ENCODE peak calls at places on chromosome 19, in eight cellular contexts. D, X, S, E, U, V, L and A are unnamed samples.

GRCh38 chr19:34556500-34556899 is 74.9 kb downstream of the WTIP start:
- DNase-seq in D (no peak), X (no peak), S (no peak), E (no peak), U (no peak), V (peak; percentile 65), L (no peak), A (peak; percentile 46)

GRCh38 chr19:13505164-13505695 is 1.0 kb downstream of the CACNA1A start:
- DNase-seq in D (no peak), X (no peak), S (no peak), E (no peak), U (no peak), V (no peak), L (no peak), A (no peak)

GRCh38 chr19:55212447-55212846 is 3.1 kb upstream of the PTPRH start:
- DNase-seq in D (no peak), X (no peak), S (no peak), E (no peak), U (no peak), V (no peak), L (no peak), A (no peak)

GRCh38 chr19:46998445-46999142 is 21.0 kb upstream of the NPAS1 start:
- DNase-seq in D (no peak), X (no peak), S (no peak), E (no peak), U (no peak), V (no peak), L (no peak), A (no peak)

GRCh38 chr19:13022859-13023636 is 27.8 kb downstream of the NFIX start:
- DNase-seq in D (peak; percentile 95), X (peak; percentile 95), S (peak; percentile 95), E (peak; percentile 87), U (peak; percentile 91), V (peak; percentile 77), L (peak; percentile 67), A (no peak)

GRCh38 chr19:13847033-13847899 is 29.7 kb upstream of the NANOS3 start:
- DNase-seq in D (peak; percentile 95), X (peak; percentile 98), S (peak; percentile 91), E (peak; percentile 97), U (peak; percentile 94), V (peak; percentile 97), L (peak; percentile 85), A (peak; percentile 94)

GRCh38 chr19:15288146-15288963 is 44.0 kb downstream of the BRD4 start:
- DNase-seq in D (no peak), X (peak; percentile 72), S (peak; percentile 24), E (no peak), U (no peak), V (peak; percentile 31), L (no peak), A (no peak)

GRCh38 chr19:10508707-10509106 is 5.6 kb upstream of the KEAP1 start:
- DNase-seq in D (no peak), X (no peak), S (peak; percentile 28), E (no peak), U (no peak), V (no peak), L (no peak), A (no peak)

GRCh38 chr19:6678690-6679109 is 8.7 kb upstream of the TNFSF14 start:
- DNase-seq in D (no peak), X (no peak), S (no peak), E (no peak), U (no peak), V (no peak), L (no peak), A (no peak)

GRCh38 chr19:18289471-18290066 is 8.1 kb upstream of the JUND start:
- DNase-seq in D (no peak), X (no peak), S (no peak), E (no peak), U (no peak), V (no peak), L (no peak), A (no peak)

GRCh38 chr19:18292460-18292809 is 11.0 kb upstream of the JUND start:
- DNase-seq in D (no peak), X (no peak), S (no peak), E (no peak), U (no peak), V (no peak), L (peak; percentile 37), A (no peak)

GRCh38 chr19:18290250-18291018 is 9.0 kb upstream of the JUND start:
- DNase-seq in D (peak; percentile 50), X (peak; percentile 90), S (peak; percentile 52), E (no peak), U (no peak), V (no peak), L (no peak), A (no peak)

GRCh38 chr19:18291590-18292459 is 10.4 kb upstream of the JUND start:
- DNase-seq in D (peak; percentile 96), X (peak; percentile 96), S (peak; percentile 75), E (peak; percentile 86), U (peak; percentile 80), V (peak; percentile 77), L (peak; percentile 28), A (peak; percentile 88)

DNA sequence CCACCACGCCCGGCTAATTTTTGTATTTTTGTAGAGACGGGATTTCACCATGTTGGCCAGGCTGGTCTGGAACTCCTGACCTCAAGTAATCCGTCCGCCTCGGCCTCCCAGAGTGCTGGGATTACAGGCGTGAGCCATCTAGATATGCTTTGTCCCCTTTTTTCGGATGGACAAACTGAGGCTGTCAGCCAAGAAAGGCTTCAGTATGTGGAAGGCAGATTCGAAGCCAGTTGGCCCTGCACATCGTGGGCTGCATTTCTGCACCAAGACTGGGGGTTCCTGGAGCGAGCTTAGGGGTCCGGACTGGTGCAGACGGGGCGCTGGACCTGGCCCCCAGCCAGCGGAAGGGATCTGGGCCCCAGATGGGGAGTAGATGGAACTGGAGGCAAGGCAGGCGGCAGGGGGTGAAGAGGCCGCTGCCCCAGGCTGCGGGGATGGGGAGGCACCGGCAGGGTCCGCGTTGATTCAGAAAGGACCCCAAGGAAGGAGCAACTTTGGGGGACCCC is 9.7 kb upstream of the JUND start:
- DNase-seq in D (peak; percentile 57), X (peak; percentile 77), S (no peak), E (peak; percentile 40), U (no peak), V (no peak), L (no peak), A (no peak)
- H3K4me1 ChIP-seq in D (no peaks in the 10 kb centered on the region), X (peaks cover 43% of the 10 kb centered on the region), S (peaks cover 23% of the 10 kb centered on the region), E (peaks cover 14% of the 10 kb centered on the region), U (no peaks in the 10 kb centered on the region), V (peaks cover 26% of the 10 kb centered on the region), L (no peaks in the 10 kb centered on the region), A (no peaks in the 10 kb centered on the region)

DNA sequence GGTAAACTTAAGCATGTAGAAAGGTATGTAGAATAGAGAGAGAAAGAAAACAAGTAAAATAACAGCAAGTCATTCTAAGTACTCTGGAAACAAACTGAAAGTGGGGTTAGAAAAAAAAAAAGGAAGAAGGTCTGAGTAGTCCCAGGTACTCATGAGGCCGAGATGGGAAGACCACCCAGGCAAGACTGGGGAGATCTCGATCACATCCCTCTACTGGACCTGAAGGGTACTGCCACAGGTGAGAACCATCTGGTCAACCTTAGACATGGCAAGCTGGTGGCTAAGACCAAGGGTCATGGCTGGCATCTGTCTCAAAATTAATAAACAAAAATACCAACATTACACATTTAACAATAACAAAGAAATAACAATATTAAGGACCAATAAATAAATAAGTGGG is 36.3 kb upstream of the ZNF724 start:
- DNase-seq in D (no peak), X (no peak), S (no peak), E (no peak), U (no peak), V (peak; percentile 19), L (no peak), A (no peak)
- TF ChIP-seq CTCF in D (no peak), X (no peak), S (no peak), E (no peak), U (no peak), V (peak; percentile 25), L (peak; percentile 6), A (no peak)

GRCh38 chr19:45615795-45616708 is 14.0 kb upstream of the GPR4 start:
- DNase-seq in D (peak; percentile 86), X (peak; percentile 81), S (peak; percentile 80), E (peak; percentile 82), U (peak; percentile 68), V (peak; percentile 99), L (peak; percentile 60), A (peak; percentile 98)

GRCh38 chr19:45616709-45617027 is 14.7 kb upstream of the GPR4 start:
- DNase-seq in D (no peak), X (no peak), S (no peak), E (no peak), U (no peak), V (no peak), L (no peak), A (peak; percentile 74)

GRCh38 chr19:45608948-45609347 is 6.9 kb upstream of the GPR4 start:
- DNase-seq in D (no peak), X (no peak), S (no peak), E (no peak), U (no peak), V (no peak), L (no peak), A (no peak)

DNA sequence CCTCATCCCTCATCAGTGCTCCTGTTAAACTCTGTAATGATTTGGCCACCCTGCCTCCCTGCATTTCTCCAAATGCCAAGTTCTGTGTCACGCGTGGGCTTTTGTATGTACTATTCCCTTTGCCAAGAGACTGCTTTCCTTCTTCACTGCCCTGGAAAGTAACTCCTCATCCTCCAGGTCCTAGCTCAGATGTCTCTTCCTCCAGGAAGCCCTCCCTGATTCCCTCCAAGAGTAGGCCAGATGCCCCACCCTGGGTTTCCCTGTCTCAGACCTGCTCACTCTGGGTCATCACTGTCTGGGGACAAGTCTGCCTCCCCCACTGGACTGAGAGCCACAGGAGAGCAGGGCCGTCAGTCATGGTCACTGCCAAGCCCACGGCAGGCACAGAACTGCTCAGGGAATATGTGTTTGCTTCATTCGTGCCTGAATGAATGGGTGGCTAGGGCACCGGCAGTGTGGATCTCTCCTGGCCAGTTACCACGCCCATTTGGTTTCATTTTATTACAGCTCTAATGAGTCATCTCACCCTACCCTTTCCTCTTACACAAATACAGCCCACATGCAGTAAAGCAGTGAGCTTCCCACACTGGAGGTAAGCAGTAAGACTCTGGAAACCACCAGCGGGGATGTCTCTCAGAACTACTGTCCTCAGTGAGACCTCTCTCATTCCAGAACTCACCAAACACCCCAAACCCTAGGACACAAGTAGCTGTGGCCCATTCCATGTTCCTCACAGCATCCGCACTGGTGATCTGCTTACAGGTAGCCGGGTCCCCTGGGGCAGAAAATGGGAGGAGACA is 12.1 kb upstream of the GPR4 start:
- DNase-seq in D (peak; percentile 28), X (no peak), S (peak; percentile 93), E (no peak), U (no peak), V (no peak), L (peak; percentile 94), A (no peak)
- H3K4me1 ChIP-seq in D (no peaks in the 10 kb centered on the region), X (no peaks in the 10 kb centered on the region), S (peaks cover 8% of the 10 kb centered on the region), E (peaks cover 3% of the 10 kb centered on the region), U (no peaks in the 10 kb centered on the region), V (peaks cover 4% of the 10 kb centered on the region), L (peaks cover 20% of the 10 kb centered on the region), A (no peaks in the 10 kb centered on the region)

DNA sequence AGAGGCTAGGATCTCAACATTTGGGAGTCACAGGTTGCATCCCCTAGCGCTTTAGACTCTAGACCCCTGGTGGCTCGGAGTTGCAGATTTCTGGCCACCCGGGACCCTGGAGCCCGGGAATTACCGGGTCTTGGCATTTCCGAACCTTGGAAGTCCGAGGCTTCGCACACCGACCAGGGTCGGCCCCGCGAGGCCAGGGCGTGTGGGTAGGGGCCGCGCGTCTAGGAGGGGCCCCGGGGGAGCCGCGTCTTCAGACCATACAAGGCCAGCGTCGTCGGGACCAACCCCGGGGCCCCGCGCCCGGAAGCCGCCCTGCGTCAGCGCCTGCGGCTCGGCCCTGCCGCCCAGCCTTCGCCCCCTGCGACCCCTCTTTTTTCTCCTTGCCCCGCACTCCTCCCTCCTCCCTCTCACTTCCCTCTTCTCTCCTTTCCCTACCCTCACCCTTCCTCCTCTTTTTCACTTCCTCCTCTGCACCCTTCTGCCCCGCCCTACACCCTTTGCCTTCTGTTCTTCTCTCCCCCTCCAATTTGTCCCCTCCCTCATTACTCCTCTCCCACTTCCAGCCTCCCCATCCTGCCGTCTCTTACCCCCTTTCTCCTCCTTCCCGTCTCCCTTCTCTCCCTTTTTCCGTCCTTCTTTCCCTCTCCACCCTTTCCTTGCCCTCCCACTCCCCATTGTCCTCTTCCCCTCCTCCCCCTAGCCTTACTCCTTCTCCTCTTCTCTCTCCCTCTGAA is 2.4 kb upstream of the PLEKHG2 start:
- DNase-seq in D (peak; percentile 85), X (peak; percentile 93), S (no peak), E (peak; percentile 87), U (no peak), V (peak; percentile 68), L (no peak), A (peak; percentile 70)
- TF ChIP-seq CTCF in D (no peak), X (no peak), S (no peak), E (no peak), U (peak; percentile 22), V (no peak), L (no peak), A (no peak)